ENCODE peak calls at places on chromosomes 11 and 22, in seven cellular contexts. X is dorsolateral prefrontal cortex, J is IMR-90, C is bronchial epithelial cell, V is stomach, R is adrenal gland, O is left ventricle myocardium inferior. G is an unnamed sample. For H3K27me3, the result is how much of the 10 kb centered on the place peaks cover.

GRCh38 chr22:35172452-35172851 is 84.8 kb upstream of the HMGXB4 start:
- DNase-seq in X (no peak), J (no peak), C (no peak), V (no peak), R (no peak), O (no peak), G (no peak)

GRCh38 chr22:41481131-41481830 is 12.4 kb downstream of the ACO2 start:
- DNase-seq in X (peak), J (peak), C (no peak), V (no peak), R (peak), O (peak), G (no peak)

GRCh38 chr11:114059278-114059983 is at the start of gene ZBTB16:
- DNase-seq in X (peak), J (no peak), C (no peak), V (peak), R (peak), O (peak), G (peak)

GRCh38 chr11:73570415-73571114 is 27.3 kb downstream of the FAM168A start:
- DNase-seq in X (no peak), J (peak), C (peak), V (no peak), R (peak), O (no peak), G (no peak)

GRCh38 chr22:35971418-35972119 is 57.1 kb downstream of the RBFOX2 start:
- DNase-seq in X (no peak), J (peak), C (no peak), V (no peak), R (no peak), O (no peak), G (no peak)

GRCh38 chr11:93645938-93646337 is 15.5 kb upstream of the CEP295 start:
- DNase-seq in X (no peak), J (no peak), C (no peak), V (no peak), R (no peak), O (no peak), G (no peak)

GRCh38 chr11:66251811-66252210 is 16.6 kb upstream of the RAB1B start:
- DNase-seq in X (peak), J (no peak), C (no peak), V (no peak), R (no peak), O (no peak), G (no peak)

GRCh38 chr11:2781413-2782274 is 81.8 kb upstream of the KCNQ1OT1 start:
- DNase-seq in X (no peak), J (peak), C (no peak), V (peak), R (peak), O (peak), G (peak)

GRCh38 chr22:45254789-45255261 is 14.1 kb upstream of the KIAA0930 start:
- DNase-seq in X (no peak), J (no peak), C (no peak), V (no peak), R (no peak), O (no peak), G (no peak)

GRCh38 chr11:64650923-64651523 is 60.0 kb downstream of the SLC22A12 start:
- DNase-seq in X (no peak), J (peak), C (peak), V (no peak), R (peak), O (no peak), G (peak)

GRCh38 chr22:19798825-19799224 is 38.2 kb downstream of the TBX1 start:
- DNase-seq in X (no peak), J (no peak), C (no peak), V (no peak), R (no peak), O (no peak), G (no peak)

GRCh38 chr11:13337986-13338436 is 60.4 kb downstream of the BMAL1 start:
- DNase-seq in X (no peak), J (peak), C (no peak), V (no peak), R (peak), O (no peak), G (no peak)

GRCh38 chr22:45880732-45881523 is 96.0 kb downstream of the WNT7B start:
- DNase-seq in X (peak), J (no peak), C (no peak), V (no peak), R (no peak), O (no peak), G (peak)

GRCh38 chr11:11345099-11345498 is 8.0 kb downstream of the CSNK2A3 start:
- DNase-seq in X (no peak), J (no peak), C (no peak), V (peak), R (no peak), O (no peak), G (no peak)

GRCh38 chr11:60831143-60831500 is 10.8 kb upstream of the CCDC86 start:
- DNase-seq in X (peak), J (peak), C (peak), V (peak), R (peak), O (peak), G (peak)

DNA sequence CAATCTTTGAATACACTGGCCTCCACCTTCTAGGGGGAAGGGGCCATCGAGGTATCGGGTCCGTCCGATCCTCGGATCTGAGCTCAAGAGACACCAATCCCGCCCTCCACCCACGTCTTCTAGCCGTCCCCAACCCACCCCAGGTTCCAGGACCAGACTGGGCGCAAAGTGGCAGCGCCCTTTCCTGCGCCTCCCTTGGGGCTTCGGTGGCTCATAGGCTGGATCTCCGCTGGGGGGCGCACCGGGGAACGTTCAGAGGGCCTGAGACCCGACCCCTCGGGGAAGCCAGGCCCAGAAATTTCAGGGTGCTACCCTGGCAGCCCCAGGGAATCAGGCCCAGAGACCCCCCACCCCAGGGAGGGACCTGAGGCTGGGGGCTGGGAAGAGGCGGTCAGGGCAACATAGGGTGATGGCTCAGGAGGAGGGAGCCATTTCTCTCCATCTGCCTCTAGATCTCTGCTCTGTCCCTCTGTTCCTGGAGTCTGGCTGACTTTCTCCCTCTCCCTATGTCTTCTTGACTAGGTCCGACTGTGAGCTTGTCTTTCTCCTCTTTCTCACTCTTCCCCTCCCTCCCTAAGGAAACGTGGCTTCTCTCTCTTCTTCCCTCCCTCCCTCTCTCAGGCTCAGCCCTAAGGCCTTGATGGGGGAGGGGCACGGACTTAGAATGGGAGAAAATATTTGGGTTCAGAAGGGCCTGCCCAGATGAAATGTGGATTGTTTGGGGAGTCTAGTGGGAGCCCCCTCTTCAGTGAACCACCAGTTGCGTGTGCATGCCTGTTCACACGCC is 1.1 kb downstream of the CREB3L1 start:
- DNase-seq in X (peak), J (peak), C (no peak), V (peak), R (peak), O (peak), G (peak)
- H3K27me3 ChIP-seq in X (under half), J (under half), C (under half), V (half or more), R (under half), O (under half), G (under half)

DNA sequence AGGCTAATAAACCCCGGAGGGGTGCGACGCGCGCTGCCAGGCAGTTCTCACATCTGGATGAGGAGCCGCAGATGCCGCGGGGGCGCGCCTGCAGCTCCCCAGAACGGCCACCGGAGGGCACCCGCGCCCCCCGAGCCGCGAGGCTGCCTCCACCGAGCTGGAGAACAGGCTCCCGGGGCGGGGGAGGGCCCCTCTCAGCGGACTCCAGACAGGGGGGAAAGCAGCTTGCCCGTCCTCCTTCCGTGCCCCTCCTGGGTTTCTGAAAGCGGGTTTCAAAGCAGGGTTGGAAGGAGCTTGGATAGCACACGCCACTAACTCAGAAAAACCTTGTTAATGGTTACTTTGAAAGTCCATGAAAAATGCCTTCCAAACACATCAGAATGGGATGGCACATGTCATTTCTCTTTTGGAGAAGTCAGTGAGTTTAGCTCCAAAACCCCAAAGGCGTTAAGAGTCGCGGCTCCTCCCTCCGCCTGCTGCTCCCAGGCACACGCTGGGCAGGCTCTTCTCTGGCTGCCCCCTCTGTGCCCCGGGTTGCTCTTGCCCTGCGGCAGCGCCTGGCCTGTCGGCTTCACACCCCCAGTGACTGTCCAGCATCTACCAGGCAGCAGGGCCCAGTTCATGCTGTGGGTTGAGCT is 317.8 kb downstream of the NTM start:
- DNase-seq in X (peak), J (peak), C (peak), V (peak), R (peak), O (peak), G (peak)
- H3K4me3 ChIP-seq in X (peak), J (peak), C (no peak), V (no peak), R (no peak), O (peak), G (no peak)

DNA sequence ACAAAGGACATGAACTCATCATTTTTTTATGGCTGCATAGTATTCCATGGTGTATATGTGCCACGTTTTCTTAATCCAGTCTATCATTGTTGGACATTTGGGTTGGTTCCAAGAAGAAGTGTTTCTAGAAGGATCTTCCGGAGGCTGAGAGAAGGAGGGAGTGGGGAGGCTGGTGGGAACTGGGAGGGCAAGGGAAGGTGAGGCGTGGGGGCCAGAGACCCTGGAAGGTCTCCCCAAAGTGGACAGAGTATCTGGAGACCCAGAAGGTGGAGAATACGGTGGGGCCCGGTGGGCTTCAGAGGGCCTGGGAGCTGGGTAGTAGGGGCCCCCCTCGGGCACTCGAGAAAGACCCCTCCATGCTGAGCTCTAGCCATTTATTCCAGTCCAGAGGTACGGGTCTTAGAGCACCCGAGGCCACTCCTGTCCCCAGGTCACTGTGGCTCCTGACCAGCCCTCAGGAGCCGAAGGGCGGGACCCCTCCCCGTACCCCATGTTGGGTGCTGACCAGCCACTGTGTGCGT is 38.9 kb upstream of the MUC5AC start:
- DNase-seq in X (no peak), J (no peak), C (no peak), V (no peak), R (no peak), O (no peak), G (no peak)
- H3K27me3 ChIP-seq in X (under half), J (under half), C (under half), V (half or more), R (under half), O (half or more), G (under half)

GRCh38 chr11:130188047-130188446 is 28.5 kb downstream of the ST14 start:
- DNase-seq in X (no peak), J (no peak), C (no peak), V (no peak), R (no peak), O (no peak), G (no peak)
- H3K4me3 ChIP-seq in X (no peak), J (no peak), C (no peak), V (no peak), R (no peak), O (no peak), G (no peak)

GRCh38 chr11:122322369-122322768 is 206.4 kb upstream of the BLID start:
- DNase-seq in X (no peak), J (peak), C (no peak), V (no peak), R (no peak), O (no peak), G (no peak)
- H3K27me3 ChIP-seq in X (under half), J (under half), C (under half), V (under half), R (under half), O (under half), G (under half)

DNA sequence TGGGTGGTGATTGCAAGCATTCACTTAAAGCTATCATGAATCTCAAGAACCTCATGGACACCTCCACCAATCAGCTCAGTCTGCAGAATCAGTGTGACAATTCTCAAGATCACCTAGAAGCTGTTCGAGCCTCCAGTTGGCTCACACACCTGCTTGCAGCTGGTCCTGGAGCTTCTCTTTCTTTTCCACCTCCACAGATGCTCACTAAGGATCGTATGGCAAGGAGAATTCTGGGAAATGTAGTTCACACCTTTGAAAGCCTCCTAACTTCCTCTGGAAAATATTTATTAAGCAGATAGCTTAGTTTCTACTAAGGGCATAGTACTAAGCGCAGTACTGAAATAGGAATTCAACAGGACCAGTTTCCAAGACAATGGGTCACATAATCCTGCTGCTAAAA is 26.2 kb downstream of the FSHB start:
- DNase-seq in X (no peak), J (no peak), C (no peak), V (no peak), R (no peak), O (no peak), G (no peak)
- H3K4me3 ChIP-seq in X (no peak), J (no peak), C (no peak), V (no peak), R (no peak), O (no peak), G (no peak)

GRCh38 chr11:80028998-80029397 is 588.2 kb upstream of the TENM4 start:
- DNase-seq in X (no peak), J (no peak), C (no peak), V (no peak), R (no peak), O (no peak), G (peak)

GRCh38 chr11:80023416-80023815 is 582.6 kb upstream of the TENM4 start:
- DNase-seq in X (no peak), J (no peak), C (no peak), V (no peak), R (no peak), O (no peak), G (no peak)

GRCh38 chr11:80024119-80024518 is 583.3 kb upstream of the TENM4 start:
- DNase-seq in X (no peak), J (no peak), C (peak), V (no peak), R (no peak), O (no peak), G (no peak)
- H3K27me3 ChIP-seq in X (under half), J (under half), C (under half), V (under half), R (under half), O (under half), G (under half)

GRCh38 chr11:43582024-43582836 is 98.3 kb upstream of the HSD17B12 start:
- DNase-seq in X (no peak), J (no peak), C (no peak), V (no peak), R (no peak), O (no peak), G (peak)
- H3K4me3 ChIP-seq in X (peak), J (no peak), C (no peak), V (no peak), R (no peak), O (peak), G (no peak)

GRCh38 chr22:39234867-39235687 is 9.7 kb downstream of the PDGFB start:
- DNase-seq in X (no peak), J (no peak), C (peak), V (peak), R (no peak), O (peak), G (peak)
- H3K27me3 ChIP-seq in X (under half), J (under half), C (under half), V (half or more), R (under half), O (under half), G (under half)

GRCh38 chr22:39530692-39531331 is 1.7 kb downstream of the RPS19BP1 start:
- DNase-seq in X (no peak), J (peak), C (peak), V (no peak), R (peak), O (no peak), G (peak)

GRCh38 chr22:39528681-39529486 is 3.7 kb downstream of the RPS19BP1 start:
- DNase-seq in X (peak), J (peak), C (peak), V (peak), R (peak), O (peak), G (peak)

GRCh38 chr22:39529487-39529851 is 3.1 kb downstream of the RPS19BP1 start:
- DNase-seq in X (no peak), J (no peak), C (no peak), V (no peak), R (no peak), O (no peak), G (peak)

GRCh38 chr22:39528080-39528661 is 4.4 kb downstream of the RPS19BP1 start:
- DNase-seq in X (no peak), J (no peak), C (no peak), V (no peak), R (no peak), O (no peak), G (no peak)

GRCh38 chr22:39530136-39530535 is 2.4 kb downstream of the RPS19BP1 start:
- DNase-seq in X (no peak), J (no peak), C (no peak), V (no peak), R (no peak), O (no peak), G (no peak)
- H3K4me3 ChIP-seq in X (no peak), J (no peak), C (no peak), V (peak), R (no peak), O (no peak), G (no peak)